ENCODE peak calls at places on chromosome 20, in four cellular contexts. Z, U, V and O are unnamed samples.

GRCh38 chr20:21564127-21564773 is 50.4 kb upstream of the NKX2-2 start:
- DNase-seq in Z (no peak), V (no peak), U (no peak), O (no peak)

GRCh38 chr20:46545077-46545826 is 5.2 kb downstream of the OCSTAMP start:
- DNase-seq in U (no peak), Z (no peak), V (no peak), O (no peak)

GRCh38 chr20:1227121-1227582 is 1.3 kb downstream of the RAD21L1 start:
- DNase-seq in U (no peak), Z (no peak), V (no peak), O (no peak)

GRCh38 chr20:13638162-13638495 is 603 bp downstream of the TASP1 start:
- DNase-seq in U (no peak), V (no peak), Z (peak), O (no peak)

GRCh38 chr20:49545572-49545971 is 22.4 kb downstream of the PTGIS start:
- DNase-seq in U (no peak), V (no peak), Z (no peak), O (no peak)

GRCh38 chr20:19971121-19971520 is 46.0 kb upstream of the NAA20 start:
- DNase-seq in U (no peak), Z (no peak), V (no peak), O (no peak)

GRCh38 chr20:20435453-20435852 is 67.5 kb downstream of the INSM1 start:
- DNase-seq in Z (no peak), U (no peak), V (no peak), O (no peak)

GRCh38 chr20:53945478-53945877 is 124.9 kb downstream of the BCAS1 start:
- DNase-seq in U (no peak), V (no peak), Z (no peak), O (no peak)

GRCh38 chr20:53752971-53753879 is 159.6 kb upstream of the ZNF217 start:
- DNase-seq in Z (peak), V (no peak), U (no peak), O (no peak)

GRCh38 chr20:23225407-23226060 is 125.1 kb upstream of the NXT1 start:
- DNase-seq in Z (peak), V (peak), U (peak), O (no peak)

GRCh38 chr20:8930691-8931090 is 138.2 kb upstream of the PLCB4 start:
- DNase-seq in Z (no peak), U (no peak), V (no peak), O (no peak)

GRCh38 chr20:10381477-10381876 is 52.5 kb downstream of the MKKS start:
- DNase-seq in Z (peak), V (no peak), U (no peak), O (no peak)

GRCh38 chr20:46962452-46963195 is 68.0 kb downstream of the EYA2 start:
- DNase-seq in Z (no peak), V (no peak), U (no peak), O (no peak)

GRCh38 chr20:13220857-13221297 is at the start of gene ISM1:
- DNase-seq in V (no peak), Z (peak), U (peak), O (no peak)

GRCh38 chr20:7667194-7667593 is 273.1 kb downstream of the HAO1 start:
- DNase-seq in U (no peak), Z (peak), V (no peak), O (no peak)

GRCh38 chr20:46568570-46569129 is 18.2 kb upstream of the OCSTAMP start:
- DNase-seq in U (peak), V (no peak), Z (peak), O (peak)

GRCh38 chr20:9884666-9885065 is 45.8 kb upstream of the PAK5 start:
- DNase-seq in Z (no peak), U (no peak), V (no peak), O (no peak)

GRCh38 chr20:3889489-3890409 is 562 bp downstream of the PANK2 start:
- DNase-seq in Z (peak), V (no peak), U (peak), O (no peak)

GRCh38 chr20:62591122-62591468 is 51.2 kb upstream of the SLCO4A1 start:
- DNase-seq in V (no peak), Z (no peak), U (no peak), O (no peak)

GRCh38 chr20:60152792-60153191 is 194.6 kb downstream of the CDH26 start:
- DNase-seq in Z (no peak), U (no peak), V (no peak), O (no peak)

GRCh38 chr20:46394872-46395470 is 11.4 kb downstream of the ELMO2 start:
- DNase-seq in V (no peak), Z (no peak), U (no peak), O (no peak)

GRCh38 chr20:5148581-5148980 is 21.8 kb downstream of the CDS2 start:
- DNase-seq in V (no peak), U (no peak), Z (no peak), O (no peak)

GRCh38 chr20:4100679-4101078 is 85.3 kb upstream of the RNF24 start:
- DNase-seq in V (no peak), U (no peak), Z (peak), O (no peak)

GRCh38 chr20:38446441-38447209 is 11.5 kb upstream of the SNHG17 start:
- DNase-seq in U (peak), V (peak), Z (peak), O (peak)

GRCh38 chr20:38445402-38445801 is 10.3 kb upstream of the SNHG17 start:
- DNase-seq in U (no peak), Z (no peak), V (no peak), O (no peak)

GRCh38 chr20:38447251-38447661 is 12.1 kb upstream of the SNHG17 start:
- DNase-seq in U (no peak), Z (no peak), V (no peak), O (no peak)

GRCh38 chr20:38447931-38448675 is 13.0 kb upstream of the SNHG17 start:
- DNase-seq in Z (no peak), U (no peak), V (no peak), O (no peak)

GRCh38 chr20:38445901-38446425 is 10.8 kb upstream of the SNHG17 start:
- DNase-seq in Z (no peak), V (no peak), U (no peak), O (no peak)
- H3K4me3 ChIP-seq in Z (peak), V (peak), U (peak), O (peak)

GRCh38 chr20:44407402-44408184 is 52.1 kb downstream of the HNF4A start:
- DNase-seq in Z (peak), U (no peak), V (peak), O (no peak)
- H3K4me3 ChIP-seq in Z (no peak), U (no peak), V (no peak), O (no peak)

GRCh38 chr20:18055261-18055660 is 2.5 kb downstream of the OVOL2 start:
- DNase-seq in V (no peak), Z (no peak), U (no peak), O (no peak)

GRCh38 chr20:18057994-18058349 is 256 bp upstream of the OVOL2 start:
- DNase-seq in V (no peak), Z (no peak), U (no peak), O (no peak)

GRCh38 chr20:18057106-18057993 is at the start of gene OVOL2:
- DNase-seq in U (no peak), Z (no peak), V (no peak), O (no peak)

GRCh38 chr20:18058661-18059467 is 1.1 kb upstream of the OVOL2 start:
- DNase-seq in Z (no peak), U (no peak), V (no peak), O (no peak)

GRCh38 chr20:18056174-18057105 is 1.3 kb downstream of the OVOL2 start:
- DNase-seq in U (no peak), V (no peak), Z (peak), O (no peak)
- H3K4me3 ChIP-seq in U (peak), V (no peak), Z (no peak), O (peak)

GRCh38 chr20:41693136-41693979 is 75.2 kb upstream of the CHD6 start:
- DNase-seq in V (peak), U (peak), Z (peak), O (peak)
- H3K4me3 ChIP-seq in V (peak), U (peak), Z (peak), O (peak)

GRCh38 chr20:35446356-35447078 is 8.5 kb upstream of the GDF5 start:
- DNase-seq in Z (no peak), U (no peak), V (no peak), O (no peak)
- H3K4me3 ChIP-seq in Z (peak), U (peak), V (no peak), O (no peak)

GRCh38 chr20:32973077-32973717 is 31.0 kb downstream of the SUN5 start:
- DNase-seq in Z (no peak), U (no peak), V (no peak), O (no peak)

GRCh38 chr20:32970973-32971300 is 33.3 kb downstream of the SUN5 start:
- DNase-seq in U (no peak), Z (no peak), V (no peak), O (no peak)

GRCh38 chr20:32970115-32970972 is 33.9 kb downstream of the SUN5 start:
- DNase-seq in V (no peak), Z (no peak), U (no peak), O (no peak)

GRCh38 chr20:32972181-32973076 is 31.8 kb downstream of the SUN5 start:
- DNase-seq in V (no peak), U (no peak), Z (no peak), O (no peak)

GRCh38 chr20:32971703-32972161 is 32.5 kb downstream of the SUN5 start:
- DNase-seq in U (no peak), Z (no peak), V (no peak), O (no peak)
- H3K4me3 ChIP-seq in U (no peak), Z (no peak), V (no peak), O (no peak)

GRCh38 chr20:58845706-58846105 is 5.0 kb downstream of the GNAS-AS1 start:
- DNase-seq in U (no peak), V (no peak), Z (no peak), O (no peak)
- H3K4me3 ChIP-seq in U (no peak), V (no peak), Z (no peak), O (no peak)

GRCh38 chr20:48502016-48502415 is 325.8 kb downstream of the PREX1 start:
- DNase-seq in V (no peak), U (no peak), Z (no peak), O (no peak)
- H3K4me3 ChIP-seq in V (no peak), U (no peak), Z (no peak), O (no peak)